ENCODE peak calls at places on chromosome 6, in six cellular contexts. X, L, G, S, F and V are unnamed samples. For H3K4me1, the result is how much of the 10 kb centered on the place peaks cover.

GRCh38 chr6:6407061-6407723 is 86.7 kb upstream of the F13A1 start:
- DNase-seq in X (no peak), L (no peak), G (no peak), S (no peak), F (no peak), V (no peak)

GRCh38 chr6:122712093-122712863 is 67.2 kb upstream of the FABP7 start:
- DNase-seq in X (no peak), L (no peak), G (peak), S (no peak), F (no peak), V (no peak)

GRCh38 chr6:30227242-30227722 is 14.1 kb upstream of the TRIM26 start:
- DNase-seq in X (no peak), L (no peak), G (no peak), S (no peak), F (no peak), V (no peak)

GRCh38 chr6:18413320-18413830 is 26.2 kb downstream of the RNF144B start:
- DNase-seq in X (no peak), L (no peak), G (no peak), S (no peak), F (no peak), V (no peak)

GRCh38 chr6:14476793-14477531 is 359.4 kb downstream of the CD83 start:
- DNase-seq in X (peak), L (no peak), G (peak), S (peak), F (no peak), V (peak)

GRCh38 chr6:39684790-39685485 is 40.3 kb downstream of the KIF6 start:
- DNase-seq in X (no peak), L (no peak), G (no peak), S (no peak), F (no peak), V (no peak)

GRCh38 chr6:111739257-111739696 is 133.6 kb upstream of the TRAF3IP2 start:
- DNase-seq in X (no peak), L (no peak), G (no peak), S (no peak), F (no peak), V (no peak)

GRCh38 chr6:7137335-7138106 is 29.8 kb downstream of the RREB1 start:
- DNase-seq in X (peak), L (no peak), G (peak), S (peak), F (peak), V (no peak)

GRCh38 chr6:113397229-113397628 is 459.9 kb upstream of the MARCKS start:
- DNase-seq in X (no peak), L (no peak), G (no peak), S (no peak), F (no peak), V (no peak)

GRCh38 chr6:94272327-94272726 is 853.0 kb upstream of the EPHA7 start:
- DNase-seq in X (no peak), L (no peak), G (no peak), S (no peak), F (no peak), V (no peak)

GRCh38 chr6:137717074-137718073 is 149.7 kb upstream of the TNFAIP3 start:
- DNase-seq in X (no peak), L (no peak), G (no peak), S (no peak), F (no peak), V (no peak)

GRCh38 chr6:136086686-136087085 is 163.4 kb downstream of the MTFR2 start:
- DNase-seq in X (no peak), L (no peak), G (no peak), S (no peak), F (no peak), V (no peak)

GRCh38 chr6:34518669-34519365 is 37.3 kb downstream of the SPDEF start:
- DNase-seq in X (no peak), L (peak), G (no peak), S (no peak), F (no peak), V (no peak)

GRCh38 chr6:90123796-90124195 is 172.8 kb downstream of the BACH2 start:
- DNase-seq in X (no peak), L (no peak), G (peak), S (no peak), F (no peak), V (no peak)

GRCh38 chr6:29968130-29968529 is 25.8 kb downstream of the HLA-A start:
- DNase-seq in X (no peak), L (no peak), G (no peak), S (no peak), F (no peak), V (no peak)

GRCh38 chr6:22295145-22295544 is 1.7 kb downstream of the PRL start:
- DNase-seq in X (no peak), L (no peak), G (no peak), S (no peak), F (no peak), V (no peak)

GRCh38 chr6:161128680-161129196 is 137.2 kb downstream of the MAP3K4 start:
- DNase-seq in X (no peak), L (no peak), G (no peak), S (no peak), F (no peak), V (no peak)

GRCh38 chr6:53770690-53771320 is 24.0 kb upstream of the LRRC1 start:
- DNase-seq in X (no peak), L (no peak), G (no peak), S (no peak), F (no peak), V (peak)

GRCh38 chr6:16756660-16757270 is 4.5 kb downstream of the ATXN1 start:
- DNase-seq in X (no peak), L (no peak), G (no peak), S (no peak), F (no peak), V (no peak)
- H3K4me1 ChIP-seq in X (under half), L (under half), G (under half), S (under half), F (half or more), V (under half)

GRCh38 chr6:44025226-44025625 is 102.0 kb downstream of the MRPL14 start:
- DNase-seq in X (no peak), L (no peak), G (no peak), S (no peak), F (no peak), V (no peak)

GRCh38 chr6:44029489-44030185 is 97.6 kb downstream of the MRPL14 start:
- DNase-seq in X (no peak), L (peak), G (no peak), S (no peak), F (no peak), V (peak)

GRCh38 chr6:44024597-44025219 is 102.5 kb downstream of the MRPL14 start:
- DNase-seq in X (no peak), L (peak), G (no peak), S (no peak), F (peak), V (no peak)

GRCh38 chr6:44030812-44031454 is 96.3 kb downstream of the MRPL14 start:
- DNase-seq in X (no peak), L (peak), G (no peak), S (no peak), F (peak), V (peak)

DNA sequence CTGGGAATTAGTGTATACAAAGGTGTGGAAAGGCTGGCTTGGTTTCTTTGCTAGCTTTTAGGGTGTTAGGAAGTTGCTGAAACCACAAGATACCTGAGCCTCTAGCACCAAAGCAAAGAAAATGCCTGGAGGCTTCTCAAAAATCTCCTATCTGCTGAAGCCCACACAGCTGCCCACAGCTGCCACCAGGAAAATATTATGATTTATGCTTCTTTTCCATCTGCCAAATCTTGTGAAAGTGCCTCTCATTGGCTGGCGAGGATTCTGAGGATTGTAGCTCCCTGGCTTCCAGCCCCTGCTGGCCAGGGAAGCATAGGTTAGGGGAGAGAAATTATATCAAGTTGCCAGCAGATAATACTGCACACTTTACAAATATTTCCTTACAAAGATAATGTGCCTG is 98.5 kb downstream of the MRPL14 start:
- DNase-seq in X (no peak), L (peak), G (peak), S (no peak), F (no peak), V (no peak)
- TF ChIP-seq CTCF in X (no peak), L (no peak), G (peak), S (no peak), F (no peak), V (no peak)

GRCh38 chr6:100260584-100260983 is 204.1 kb downstream of the SIM1 start:
- DNase-seq in X (no peak), L (no peak), G (no peak), S (no peak), F (no peak), V (no peak)

GRCh38 chr6:100258752-100259151 is 206.0 kb downstream of the SIM1 start:
- DNase-seq in X (no peak), L (no peak), G (no peak), S (no peak), F (no peak), V (no peak)

GRCh38 chr6:100261486-100261885 is 203.2 kb downstream of the SIM1 start:
- DNase-seq in X (no peak), L (no peak), G (no peak), S (no peak), F (no peak), V (no peak)

GRCh38 chr6:100255701-100256100 is 209.0 kb downstream of the SIM1 start:
- DNase-seq in X (no peak), L (no peak), G (no peak), S (no peak), F (no peak), V (no peak)

DNA sequence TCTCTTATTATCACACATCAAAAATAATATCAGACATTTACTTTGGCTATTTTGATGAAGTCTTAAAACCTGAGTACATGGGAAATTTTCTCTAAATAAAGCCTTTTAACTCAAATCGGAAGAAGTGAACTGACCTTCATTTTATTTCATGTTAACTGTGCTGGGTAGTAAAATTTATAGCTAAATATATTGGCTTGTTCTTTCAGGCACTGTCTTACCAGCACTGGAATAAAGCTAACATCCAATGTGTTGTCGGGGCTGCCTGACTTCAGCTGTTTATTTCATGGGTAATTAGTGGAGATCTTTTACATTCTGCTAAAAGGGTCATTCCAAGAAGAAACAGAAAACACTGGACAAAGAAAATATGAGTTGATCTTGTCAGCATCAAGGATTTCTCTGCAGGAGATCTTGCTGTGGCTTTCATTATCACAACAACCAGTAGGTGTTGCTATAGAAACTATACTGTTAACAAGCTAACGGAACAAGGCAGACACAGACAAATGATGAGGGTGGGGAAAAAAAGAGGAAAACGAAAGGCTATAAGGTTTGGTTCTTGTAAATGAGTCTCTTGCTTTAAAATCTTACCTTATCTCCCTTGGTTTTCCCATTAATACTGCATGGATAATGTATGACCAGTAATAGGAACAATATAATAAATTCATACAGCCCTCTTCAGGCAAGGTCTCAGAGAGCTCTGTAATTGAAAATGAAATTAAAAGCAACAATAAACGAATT is 206.9 kb downstream of the SIM1 start:
- DNase-seq in X (no peak), L (no peak), G (peak), S (no peak), F (no peak), V (no peak)
- H3K4me3 ChIP-seq in X (no peak), L (no peak), G (no peak), S (no peak), F (no peak), V (no peak)

DNA sequence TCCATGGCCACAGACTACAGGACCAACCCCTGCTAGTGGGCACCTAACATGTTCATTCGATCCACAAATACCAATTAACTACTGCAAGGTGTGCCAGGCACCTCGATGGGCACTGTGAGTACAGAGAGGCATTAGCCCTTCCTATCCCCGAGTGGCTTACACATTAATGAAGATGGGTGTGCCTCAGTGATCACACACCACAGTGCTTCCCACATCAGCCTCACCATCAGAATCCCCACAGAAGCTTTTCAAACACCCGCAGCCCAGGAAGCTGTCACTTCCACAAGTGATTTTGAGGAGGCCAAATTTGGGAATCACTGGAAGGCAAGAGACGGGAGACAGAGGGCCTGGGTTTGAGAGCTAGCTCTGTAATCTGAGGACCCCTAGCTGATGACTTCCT is 23.7 kb downstream of the EZR start:
- DNase-seq in X (no peak), L (no peak), G (no peak), S (no peak), F (no peak), V (no peak)
- H3K4me1 ChIP-seq in X (half or more), L (half or more), G (under half), S (under half), F (half or more), V (under half)

DNA sequence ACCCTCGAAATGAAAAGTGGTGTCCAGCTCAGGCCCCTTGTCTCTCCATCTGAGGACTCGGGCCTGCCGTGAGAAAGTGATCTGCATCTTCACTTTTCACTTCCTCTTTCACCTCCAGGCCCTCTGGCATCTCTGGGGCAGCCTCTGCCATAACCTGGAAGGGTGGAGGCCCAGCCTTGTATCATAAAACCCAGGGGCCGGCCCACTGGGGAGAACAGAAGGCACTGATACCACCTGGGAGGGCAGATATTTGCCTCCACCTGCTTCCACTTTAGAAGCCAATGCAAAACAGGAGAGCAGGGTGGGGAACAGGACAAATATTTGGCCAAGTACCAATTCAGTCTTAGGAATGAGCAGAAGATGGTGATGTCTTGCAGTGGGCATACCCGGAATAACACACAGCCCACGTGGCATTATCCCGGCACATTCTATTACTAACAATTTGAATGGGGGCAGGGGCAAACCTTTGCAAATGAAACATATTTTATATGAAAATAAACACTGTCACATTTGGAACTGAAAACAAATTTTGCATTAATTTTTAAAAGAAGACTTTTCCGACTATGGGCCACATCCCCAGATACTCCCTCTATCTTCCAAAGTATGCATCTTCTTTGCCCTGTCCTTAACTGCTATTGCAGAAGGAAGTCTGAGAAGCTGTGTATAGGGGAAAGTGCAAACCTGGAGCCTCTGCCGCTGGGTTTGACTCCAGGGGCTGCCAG is 69.2 kb upstream of the TBC1D7 start:
- DNase-seq in X (no peak), L (no peak), G (no peak), S (no peak), F (no peak), V (no peak)
- TF ChIP-seq CTCF in X (no peak), L (no peak), G (peak), S (no peak), F (no peak), V (no peak)

GRCh38 chr6:148532698-148533097 is 190.1 kb downstream of the SASH1 start:
- DNase-seq in X (no peak), L (no peak), G (no peak), S (no peak), F (no peak), V (no peak)

GRCh38 chr6:148535976-148536375 is 193.3 kb downstream of the SASH1 start:
- DNase-seq in X (no peak), L (no peak), G (no peak), S (no peak), F (no peak), V (no peak)

GRCh38 chr6:148533309-148534107 is 190.9 kb downstream of the SASH1 start:
- DNase-seq in X (no peak), L (no peak), G (no peak), S (no peak), F (no peak), V (no peak)

GRCh38 chr6:148534871-148535270 is 192.2 kb downstream of the SASH1 start:
- DNase-seq in X (no peak), L (no peak), G (no peak), S (no peak), F (no peak), V (no peak)

DNA sequence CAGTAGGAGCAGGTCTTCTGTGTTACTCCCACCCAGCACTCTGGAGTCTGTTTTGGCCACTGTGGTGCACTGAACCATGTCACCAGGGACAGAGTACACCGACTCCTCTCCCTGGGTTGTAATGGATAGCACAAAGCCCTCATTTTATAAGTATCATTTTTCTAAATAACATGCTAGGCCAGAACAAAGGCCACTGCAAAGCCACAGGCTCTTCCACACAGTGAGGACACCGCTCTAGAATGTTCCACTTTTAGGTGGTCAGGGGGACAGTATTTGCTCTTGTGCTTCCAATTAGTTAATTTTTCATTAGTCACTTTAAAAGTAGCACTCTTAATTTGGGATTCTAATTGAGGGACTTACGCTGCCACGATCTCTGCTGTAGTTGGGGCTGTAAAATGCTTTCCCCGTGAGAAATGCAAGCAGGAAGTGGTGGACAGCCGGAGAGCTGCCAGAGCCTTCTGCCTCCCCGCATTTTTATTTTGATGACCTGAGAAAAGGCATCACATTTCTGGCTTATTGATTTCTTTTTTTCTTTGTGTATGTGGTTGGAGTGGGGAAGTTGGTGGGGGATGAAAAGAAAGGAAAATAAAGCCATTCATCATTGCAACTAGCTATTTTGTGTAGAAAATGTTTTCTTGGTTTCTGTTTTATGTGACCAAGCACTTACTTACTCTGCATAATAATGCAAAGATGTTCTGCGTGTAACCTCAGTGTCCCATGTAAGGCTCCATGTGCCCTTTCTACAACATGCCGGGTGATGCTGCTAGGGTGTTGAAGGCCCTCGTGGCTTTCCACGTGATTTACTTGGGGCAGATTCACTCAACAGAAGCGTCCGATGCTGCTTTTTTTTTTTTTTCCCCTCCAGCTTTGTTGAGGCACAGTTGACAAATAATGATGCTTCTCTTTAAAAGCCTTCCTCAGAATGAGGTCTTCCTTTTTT is 195.9 kb downstream of the SASH1 start:
- DNase-seq in X (no peak), L (no peak), G (no peak), S (no peak), F (no peak), V (no peak)
- H3K4me3 ChIP-seq in X (no peak), L (no peak), G (no peak), S (peak), F (no peak), V (no peak)

GRCh38 chr6:167115054-167115453 is 7.8 kb upstream of the CCR6 start:
- DNase-seq in X (no peak), L (no peak), G (no peak), S (no peak), F (no peak), V (no peak)
- H3K4me1 ChIP-seq in X (under half), L (under half), G (under half), S (under half), F (under half), V (under half)

DNA sequence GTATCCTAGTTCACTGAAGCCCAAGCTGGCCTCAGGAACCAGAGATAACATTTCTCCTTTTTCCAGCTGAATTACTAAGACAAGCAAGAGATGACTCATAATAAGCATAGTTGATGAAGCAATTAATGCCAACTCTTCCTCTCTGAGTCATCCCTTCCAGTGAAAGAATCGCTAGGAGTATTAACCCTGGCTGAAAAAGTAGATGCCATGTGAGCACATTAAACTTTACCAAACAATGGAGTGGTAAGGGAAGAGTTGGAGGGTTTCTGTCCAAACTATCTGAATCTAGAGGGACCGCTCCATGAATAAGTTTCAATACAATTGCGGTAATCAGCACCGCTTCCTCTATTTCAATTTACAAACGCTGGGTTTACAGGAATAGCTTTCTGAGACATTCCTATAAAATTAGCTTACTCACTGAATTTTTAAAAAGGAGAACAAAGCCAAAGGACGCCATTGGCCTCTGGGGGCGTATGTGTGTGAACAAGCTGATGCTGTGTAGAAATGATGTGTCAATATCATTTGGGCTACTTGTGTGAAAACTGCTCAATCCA is 48.3 kb downstream of the ATXN1 start:
- DNase-seq in X (peak), L (no peak), G (peak), S (no peak), F (peak), V (peak)
- TF ChIP-seq CTCF in X (peak), L (no peak), G (peak), S (no peak), F (peak), V (peak)